ENCODE peak calls at places on chromosomes 11 and 22, in ten cellular contexts. S, J, B, W, D, K, O, V, L and H are unnamed samples.

GRCh38 chr11:60251485-60252207 is 8.7 kb upstream of the MS4A4E start:
- DNase-seq in S (peak; percentile 19), B (no peak), V (peak; percentile 62), W (no peak), L (peak; percentile 16), D (peak; percentile 33), O (no peak), K (peak; percentile 34), J (peak; percentile 0), H (peak; percentile 26)

GRCh38 chr22:20154602-20155183 is 3.8 kb upstream of the CCDC188 start:
- DNase-seq in K (no peak), S (no peak), W (no peak), J (no peak), B (no peak), L (no peak), D (no peak), O (no peak), V (peak; percentile 66), H (no peak)

GRCh38 chr11:74443071-74443864 is 24.1 kb downstream of the KCNE3 start:
- DNase-seq in B (no peak), D (peak; percentile 71), L (peak; percentile 74), O (no peak), J (peak; percentile 26), W (no peak), V (peak; percentile 75), S (no peak), K (peak; percentile 57), H (no peak)

GRCh38 chr22:30079952-30080533 is at the start of gene HORMAD2:
- DNase-seq in L (no peak), S (no peak), K (no peak), V (peak; percentile 98), J (peak; percentile 31), B (no peak), D (peak; percentile 73), O (peak; percentile 45), W (no peak), H (peak; percentile 79)

GRCh38 chr11:76073716-76074115 is 132.6 kb downstream of the WNT11 start:
- DNase-seq in S (no peak), O (no peak), J (peak; percentile 81), W (no peak), V (no peak), D (peak; percentile 76), B (no peak), L (no peak), K (no peak), H (no peak)

GRCh38 chr11:73374130-73374529 is 2.1 kb upstream of the RELT start:
- DNase-seq in L (no peak), V (no peak), K (no peak), B (no peak), W (no peak), D (no peak), S (no peak), O (no peak), J (no peak), H (no peak)

GRCh38 chr11:1153105-1153950 is 4.4 kb upstream of the MUC5AC start:
- DNase-seq in L (peak; percentile 88), S (no peak), J (no peak), B (peak; percentile 14), K (no peak), D (no peak), V (peak; percentile 47), W (no peak), O (peak; percentile 34), H (no peak)

GRCh38 chr11:10072142-10072541 is 221.9 kb downstream of the SBF2 start:
- DNase-seq in O (no peak), V (no peak), S (no peak), J (peak; percentile 25), B (no peak), D (peak; percentile 72), L (no peak), W (no peak), K (no peak), H (no peak)

GRCh38 chr11:15104166-15104565 is 10.6 kb upstream of the INSC start:
- DNase-seq in O (no peak), D (peak; percentile 28), K (peak; percentile 21), B (no peak), W (no peak), V (no peak), L (no peak), J (no peak), S (no peak), H (no peak)

GRCh38 chr11:36292311-36292722 is 3.1 kb upstream of the COMMD9 start:
- DNase-seq in V (peak; percentile 57), D (peak; percentile 68), B (no peak), O (no peak), K (peak; percentile 40), L (peak; percentile 35), W (no peak), S (no peak), J (peak; percentile 63), H (peak; percentile 31)

DNA sequence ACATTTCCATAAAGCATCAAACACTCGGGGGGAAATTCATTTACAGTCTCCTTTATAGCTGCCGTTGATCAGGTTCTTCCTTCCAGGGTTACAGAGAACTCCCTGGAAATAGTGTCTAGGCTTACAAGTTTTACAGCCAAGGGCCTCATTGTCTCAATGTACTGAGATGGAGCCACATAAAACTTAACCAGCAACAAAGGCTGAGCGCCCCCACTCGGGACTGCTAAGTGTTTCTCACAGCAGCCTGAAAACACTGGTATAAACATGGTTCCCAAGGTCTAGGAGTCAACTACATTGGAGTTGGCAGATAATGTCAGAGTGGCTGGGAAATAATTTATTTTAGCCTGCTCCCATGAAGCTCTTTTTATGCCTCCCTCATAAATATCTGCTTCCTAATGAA is 686.2 kb downstream of the OPCML start:
- DNase-seq in V (no peak), W (no peak), B (no peak), O (no peak), L (no peak), D (no peak), S (no peak), J (no peak), K (no peak), H (no peak)
- TF ChIP-seq CTCF in V (peak; percentile 42), W (no peak), B (no peak), O (no peak), L (no peak), D (no peak), S (no peak), J (no peak), K (no peak), H (no peak)

GRCh38 chr11:125358254-125358840 is 137.7 kb downstream of the FEZ1 start:
- DNase-seq in K (no peak), S (no peak), O (no peak), B (no peak), J (peak; percentile 32), L (no peak), D (no peak), V (no peak), W (no peak), H (no peak)

GRCh38 chr11:125356736-125357292 is 139.3 kb downstream of the FEZ1 start:
- DNase-seq in B (no peak), O (no peak), K (no peak), V (no peak), S (no peak), D (no peak), J (no peak), W (no peak), L (no peak), H (no peak)

GRCh38 chr11:125360066-125360465 is 136.0 kb downstream of the FEZ1 start:
- DNase-seq in B (no peak), J (no peak), V (no peak), W (no peak), S (no peak), O (no peak), L (no peak), K (no peak), D (no peak), H (no peak)

GRCh38 chr11:125359130-125359529 is 136.9 kb downstream of the FEZ1 start:
- DNase-seq in D (no peak), J (no peak), S (no peak), B (no peak), O (no peak), L (no peak), V (no peak), K (no peak), W (no peak), H (no peak)

GRCh38 chr11:125357551-125357950 is 138.5 kb downstream of the FEZ1 start:
- DNase-seq in D (no peak), K (no peak), S (no peak), B (no peak), L (no peak), W (no peak), J (no peak), O (no peak), V (no peak), H (no peak)
- TF ChIP-seq CTCF in D (no peak), K (no peak), S (no peak), B (no peak), L (no peak), W (no peak), J (no peak), O (no peak), V (no peak), H (no peak)

DNA sequence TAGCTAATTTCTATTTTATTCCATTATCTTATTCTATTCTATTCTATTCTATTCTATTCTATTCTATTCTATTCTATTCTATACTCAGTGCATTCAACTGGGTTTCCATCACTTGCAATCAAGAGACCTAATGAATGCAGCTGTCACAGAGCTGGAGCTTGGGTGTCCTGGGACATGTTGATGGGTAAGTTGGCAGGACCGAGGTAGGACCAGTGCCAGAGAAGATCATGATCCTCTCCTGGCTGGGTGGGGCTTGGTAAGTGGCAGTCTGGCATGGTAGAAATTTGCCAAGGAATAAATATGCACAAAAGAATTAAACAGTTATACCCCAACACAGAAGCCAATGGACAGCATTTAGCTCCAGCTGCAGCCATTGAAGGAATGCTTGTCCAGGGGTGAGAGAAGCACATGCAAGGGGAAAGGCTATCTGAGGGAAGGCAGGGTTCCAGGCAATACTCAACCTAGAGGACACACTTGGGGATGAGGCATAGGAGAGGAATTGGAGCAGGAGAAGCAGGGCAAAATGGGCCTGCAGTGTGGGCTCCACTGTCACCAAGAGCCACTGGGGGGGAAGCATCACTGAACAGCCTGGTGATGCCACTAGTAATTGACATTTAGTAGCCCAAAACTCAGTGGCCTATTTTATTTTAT is 97.0 kb upstream of the CD82 start:
- DNase-seq in V (no peak), B (no peak), O (no peak), J (no peak), D (no peak), K (no peak), W (no peak), L (no peak), S (no peak), H (no peak)
- TF ChIP-seq CTCF in V (no peak), B (no peak), O (no peak), J (no peak), D (no peak), K (no peak), W (no peak), L (no peak), S (no peak), H (no peak)

GRCh38 chr11:58495906-58496305 is 12.0 kb downstream of the OR5B21 start:
- DNase-seq in B (no peak), S (no peak), K (no peak), L (no peak), O (no peak), J (no peak), W (no peak), V (no peak), D (no peak), H (no peak)
- TF ChIP-seq CTCF in B (no peak), S (no peak), K (peak; percentile 13), L (no peak), O (no peak), J (no peak), W (no peak), V (peak; percentile 19), D (peak; percentile 3), H (no peak)

GRCh38 chr11:68670208-68670992 is 13.9 kb upstream of the GAL start:
- DNase-seq in K (no peak), O (no peak), L (no peak), W (no peak), B (no peak), S (no peak), D (no peak), V (no peak), J (no peak), H (no peak)
- TF ChIP-seq CTCF in K (no peak), O (no peak), L (no peak), W (no peak), B (no peak), S (no peak), D (no peak), V (peak; percentile 31), J (no peak), H (no peak)